ENCODE peak calls at places on chromosome 5, in ten cellular contexts. K, D, A, S, N, C, U, O, H and M are unnamed samples.

GRCh38 chr5:75933489-75933888 is 149.7 kb upstream of the SV2C start:
- DNase-seq in N (no peak), K (no peak), S (peak; percentile 1), A (no peak), O (no peak), D (no peak), H (no peak), C (no peak), U (no peak), M (no peak)

GRCh38 chr5:127898551-127899213 is 184.9 kb upstream of the SLC12A2 start:
- DNase-seq in S (no peak), K (no peak), U (no peak), O (no peak), C (no peak), N (no peak), H (no peak), A (no peak), D (no peak), M (no peak)

GRCh38 chr5:109506556-109506955 is 96.8 kb upstream of the PJA2 start:
- DNase-seq in H (no peak), D (no peak), C (no peak), O (no peak), U (no peak), K (no peak), N (no peak), S (no peak), A (no peak), M (no peak)

GRCh38 chr5:124639095-124639665 is 107.3 kb downstream of the ZNF608 start:
- DNase-seq in D (no peak), K (no peak), U (no peak), N (no peak), S (no peak), O (no peak), C (peak; percentile 86), A (no peak), H (no peak), M (peak; percentile 88)

GRCh38 chr5:179840766-179841165 is 17.9 kb downstream of the MRNIP start:
- DNase-seq in C (no peak), A (no peak), H (no peak), U (no peak), O (no peak), D (no peak), K (no peak), S (no peak), N (no peak), M (no peak)

GRCh38 chr5:15510092-15510491 is 10.1 kb downstream of the FBXL7 start:
- DNase-seq in U (no peak), D (no peak), N (no peak), A (no peak), K (no peak), O (no peak), S (no peak), C (no peak), H (no peak), M (no peak)

GRCh38 chr5:80711938-80712337 is 57.2 kb upstream of the DHFR start:
- DNase-seq in U (no peak), K (no peak), O (no peak), N (peak; percentile 53), H (peak; percentile 39), A (peak; percentile 36), D (peak; percentile 57), S (peak; percentile 2), C (peak; percentile 85), M (peak; percentile 85)

GRCh38 chr5:154418344-154418820 is 27.4 kb upstream of the SAP30L start:
- DNase-seq in U (no peak), H (no peak), D (no peak), K (no peak), C (peak; percentile 17), S (no peak), A (no peak), N (no peak), O (no peak), M (no peak)

GRCh38 chr5:126837907-126838539 is 61.1 kb downstream of the LMNB1 start:
- DNase-seq in D (no peak), S (no peak), H (no peak), N (no peak), O (no peak), K (no peak), U (no peak), C (no peak), A (peak; percentile 18), M (no peak)

GRCh38 chr5:68344447-68345111 is 129.0 kb downstream of the PIK3R1 start:
- DNase-seq in N (no peak), S (peak; percentile 62), C (no peak), O (no peak), D (no peak), A (no peak), U (no peak), K (no peak), H (no peak), M (no peak)

GRCh38 chr5:136113606-136114005 is 19.0 kb upstream of the SMAD5 start:
- DNase-seq in D (no peak), S (peak; percentile 4), A (no peak), H (no peak), K (no peak), C (no peak), O (no peak), N (no peak), U (no peak), M (no peak)

GRCh38 chr5:151107084-151107483 is 26.2 kb upstream of the TNIP1 start:
- DNase-seq in S (no peak), A (no peak), H (no peak), N (no peak), U (no peak), O (no peak), D (no peak), C (no peak), K (no peak), M (no peak)

GRCh38 chr5:39422036-39422606 is 2.7 kb downstream of the DAB2 start:
- DNase-seq in A (no peak), O (no peak), C (no peak), K (no peak), N (no peak), S (no peak), D (no peak), H (no peak), U (no peak), M (no peak)

GRCh38 chr5:159559337-159559736 is 229.1 kb upstream of the IL12B start:
- DNase-seq in H (no peak), D (no peak), U (no peak), C (no peak), K (no peak), N (no peak), O (no peak), A (no peak), S (no peak), M (no peak)

GRCh38 chr5:149608936-149609502 is 27.7 kb downstream of the ARHGEF37 start:
- DNase-seq in U (no peak), S (no peak), A (no peak), H (no peak), D (no peak), C (no peak), N (no peak), K (no peak), O (no peak), M (no peak)

GRCh38 chr5:132877938-132878337 is 4.5 kb downstream of the LEAP2 start:
- DNase-seq in K (no peak), D (no peak), O (no peak), H (no peak), A (no peak), C (no peak), N (no peak), U (no peak), S (peak; percentile 33), M (no peak)